ENCODE peak calls at places on chromosomes 7 and 10, in nine cellular contexts. M, D, E, O, B, W, X, H and V are unnamed samples.

GRCh38 chr10:102241037-102241443 is 272 bp downstream of the PITX3 start:
- DNase-seq in M (no peak), D (no peak), E (no peak), O (no peak), B (no peak), W (no peak), X (no peak), H (no peak), V (no peak)

GRCh38 chr7:123285076-123285700 is 85.4 kb upstream of the SLC13A1 start:
- DNase-seq in M (no peak), D (no peak), E (no peak), O (no peak), B (no peak), W (no peak), X (peak; percentile 38), H (no peak), V (peak; percentile 15)

GRCh38 chr7:16397497-16398210 is 23.7 kb downstream of the CRPPA start:
- DNase-seq in M (no peak), D (no peak), E (no peak), O (no peak), B (no peak), W (no peak), X (no peak), H (no peak), V (no peak)

GRCh38 chr7:112550468-112551060 is 69.8 kb downstream of the LSMEM1 start:
- DNase-seq in M (no peak), D (peak; percentile 84), E (peak; percentile 48), O (peak; percentile 41), B (no peak), W (no peak), X (no peak), H (no peak), V (peak; percentile 76)

GRCh38 chr7:77543910-77544309 is 6.8 kb downstream of the PTPN12 start:
- DNase-seq in M (no peak), D (no peak), E (no peak), O (no peak), B (no peak), W (no peak), X (no peak), H (no peak), V (no peak)

GRCh38 chr7:75723444-75723843 is 15.3 kb downstream of the HIP1 start:
- DNase-seq in M (no peak), D (no peak), E (no peak), O (no peak), B (no peak), W (no peak), X (no peak), H (no peak), V (no peak)

GRCh38 chr10:1229116-1229515 is 172.9 kb downstream of the WDR37 start:
- DNase-seq in M (no peak), D (no peak), E (no peak), O (no peak), B (no peak), W (no peak), X (no peak), H (peak; percentile 80), V (no peak)

GRCh38 chr10:18473424-18474110 is 177.8 kb downstream of the NSUN6 start:
- DNase-seq in M (no peak), D (peak; percentile 20), E (no peak), O (no peak), B (no peak), W (no peak), X (no peak), H (no peak), V (no peak)

GRCh38 chr10:119505131-119505551 is 37.4 kb downstream of the RGS10 start:
- DNase-seq in M (no peak), D (no peak), E (no peak), O (no peak), B (no peak), W (no peak), X (no peak), H (no peak), V (no peak)

GRCh38 chr7:37986780-37987380 is 66.4 kb downstream of the EPDR1 start:
- DNase-seq in M (no peak), D (no peak), E (peak; percentile 22), O (no peak), B (no peak), W (no peak), X (peak; percentile 46), H (no peak), V (peak; percentile 52)

GRCh38 chr10:17025444-17026295 is 103.9 kb downstream of the CUBN start:
- DNase-seq in M (no peak), D (peak; percentile 97), E (no peak), O (peak; percentile 100), B (peak; percentile 82), W (no peak), X (no peak), H (no peak), V (peak; percentile 66)

GRCh38 chr7:27184342-27185012 is 555 bp downstream of the HOXA11 start:
- DNase-seq in M (peak; percentile 47), D (peak; percentile 13), E (no peak), O (no peak), B (peak; percentile 80), W (peak; percentile 71), X (no peak), H (peak; percentile 89), V (no peak)

GRCh38 chr7:14902589-14902963 is at the start of gene DGKB:
- DNase-seq in M (no peak), D (peak; percentile 64), E (peak; percentile 74), O (no peak), B (peak; percentile 51), W (peak; percentile 30), X (no peak), H (no peak), V (peak; percentile 20)

GRCh38 chr10:132392811-132393694 is 3.9 kb upstream of the PWWP2B start:
- DNase-seq in M (no peak), D (no peak), E (no peak), O (no peak), B (peak; percentile 66), W (no peak), X (no peak), H (no peak), V (no peak)

GRCh38 chr10:50619882-50620281 is 3.9 kb downstream of the SGMS1 start:
- DNase-seq in M (no peak), D (no peak), E (no peak), O (no peak), B (no peak), W (no peak), X (no peak), H (no peak), V (no peak)

GRCh38 chr10:52228556-52228955 is 85.5 kb upstream of the DKK1 start:
- DNase-seq in M (no peak), D (no peak), E (no peak), O (no peak), B (no peak), W (no peak), X (no peak), H (no peak), V (no peak)

GRCh38 chr7:132387596-132387995 is 188.7 kb downstream of the PLXNA4 start:
- DNase-seq in M (no peak), D (no peak), E (no peak), O (no peak), B (peak; percentile 23), W (no peak), X (no peak), H (no peak), V (no peak)

GRCh38 chr7:75856562-75856961 is 22.3 kb upstream of the RHBDD2 start:
- DNase-seq in M (no peak), D (no peak), E (no peak), O (no peak), B (no peak), W (no peak), X (no peak), H (no peak), V (no peak)

GRCh38 chr10:80104066-80104926 is 25.8 kb downstream of the TMEM254 start:
- DNase-seq in M (no peak), D (peak; percentile 86), E (no peak), O (peak; percentile 62), B (no peak), W (no peak), X (no peak), H (no peak), V (no peak)

GRCh38 chr7:39539816-39540215 is 26.4 kb upstream of the YAE1 start:
- DNase-seq in M (no peak), D (no peak), E (no peak), O (no peak), B (no peak), W (peak; percentile 7), X (no peak), H (no peak), V (no peak)

GRCh38 chr7:9453521-9453920 is 1020.1 kb downstream of the NXPH1 start:
- DNase-seq in M (no peak), D (no peak), E (no peak), O (no peak), B (no peak), W (no peak), X (no peak), H (no peak), V (no peak)

GRCh38 chr10:93873427-93874115 is 20.2 kb upstream of the SLC35G1 start:
- DNase-seq in M (no peak), D (peak; percentile 59), E (no peak), O (no peak), B (no peak), W (no peak), X (no peak), H (no peak), V (no peak)

GRCh38 chr7:1225462-1226154 is 7.1 kb upstream of the UNCX start:
- DNase-seq in M (no peak), D (peak; percentile 21), E (no peak), O (no peak), B (peak; percentile 83), W (peak; percentile 79), X (no peak), H (no peak), V (no peak)

GRCh38 chr7:47786557-47787248 is 161.6 kb downstream of the PKD1L1 start:
- DNase-seq in M (peak; percentile 90), D (peak; percentile 99), E (no peak), O (peak; percentile 93), B (peak; percentile 87), W (peak; percentile 17), X (peak; percentile 57), H (peak; percentile 91), V (peak; percentile 66)

GRCh38 chr10:73646598-73647041 is 5.3 kb upstream of the MYOZ1 start:
- DNase-seq in M (no peak), D (no peak), E (no peak), O (no peak), B (no peak), W (no peak), X (no peak), H (no peak), V (no peak)